ENCODE peak calls at places on chromosomes 4 and X, in five cellular contexts. T is tibial artery, L is lower leg skin, W is A549, S is cardiac fibroblast. A is an unnamed sample.

GRCh38 chrX:142201113-142201512 is 4.0 kb downstream of the MAGEC2 start:
- DNase-seq in S (no peak), L (no peak), T (no peak), W (no peak), A (no peak)

GRCh38 chr4:155170569-155170968 is 37.9 kb upstream of the NPY2R start:
- DNase-seq in T (no peak), L (no peak), S (no peak), W (no peak), A (no peak)

GRCh38 chrX:123184858-123185251 is 777 bp downstream of the GRIA3 start:
- DNase-seq in S (no peak), W (no peak), L (no peak), T (peak), A (peak)

GRCh38 chr4:37483610-37484009 is 202.6 kb downstream of the RELL1 start:
- DNase-seq in S (no peak), L (no peak), T (no peak), W (no peak), A (no peak)

GRCh38 chr4:78602334-78602733 is 50.8 kb downstream of the ANXA3 start:
- DNase-seq in T (no peak), L (no peak), S (no peak), W (no peak), A (no peak)

GRCh38 chr4:23884261-23884660 is 5.6 kb downstream of the PPARGC1A start:
- DNase-seq in L (no peak), W (no peak), T (no peak), S (no peak), A (peak)

GRCh38 chr4:33940281-33940680 is 2304.0 kb downstream of the ARAP2 start:
- DNase-seq in S (peak), L (no peak), W (no peak), T (no peak), A (peak)

GRCh38 chrX:47579537-47579936 is 2.7 kb upstream of the TIMP1 start:
- DNase-seq in S (peak), T (no peak), W (peak), L (no peak), A (peak)

GRCh38 chr4:5979981-5980380 is 38.2 kb downstream of the C4orf50 start:
- DNase-seq in L (no peak), S (no peak), W (peak), T (peak), A (peak)

GRCh38 chr4:58658701-58659100 is 1548.5 kb upstream of the IGFBP7 start:
- DNase-seq in L (no peak), S (no peak), W (no peak), T (no peak), A (no peak)

GRCh38 chrX:110003167-110004156 is 548 bp downstream of the TMEM164 start:
- DNase-seq in S (peak), L (no peak), W (peak), T (no peak), A (peak)

GRCh38 chr4:154614306-154614705 is 1.9 kb upstream of the FGG start:
- DNase-seq in L (no peak), W (no peak), T (no peak), S (no peak), A (no peak)

GRCh38 chrX:119870626-119871131 is 854 bp downstream of the RNF113A start:
- DNase-seq in T (no peak), W (no peak), L (no peak), S (peak), A (no peak)

GRCh38 chrX:39752820-39753219 is 344.9 kb downstream of the BCOR start:
- DNase-seq in L (no peak), S (peak), W (no peak), T (no peak), A (peak)

GRCh38 chr4:108116423-108117168 is 52.1 kb downstream of the LEF1 start:
- DNase-seq in T (no peak), L (no peak), W (no peak), S (no peak), A (no peak)

GRCh38 chr4:32462944-32463343 is 1742.8 kb downstream of the PCDH7 start:
- DNase-seq in W (no peak), T (no peak), L (no peak), S (peak), A (peak)

GRCh38 chrX:109709129-109709631 is 23.9 kb downstream of the ACSL4 start:
- DNase-seq in W (no peak), S (peak), L (no peak), T (no peak), A (peak)

GRCh38 chrX:140697618-140698017 is 11.9 kb upstream of the LINC00632 start:
- DNase-seq in W (no peak), T (no peak), L (no peak), S (no peak), A (no peak)

GRCh38 chr4:32658019-32658418 is 1937.8 kb downstream of the PCDH7 start:
- DNase-seq in L (no peak), W (no peak), T (no peak), S (no peak), A (no peak)

GRCh38 chrX:131747173-131747572 is 203.3 kb downstream of the OR13H1 start:
- DNase-seq in L (no peak), W (peak), S (no peak), T (no peak), A (peak)

GRCh38 chr4:120853101-120853940 is 69.2 kb downstream of the PRDM5 start:
- DNase-seq in T (no peak), W (no peak), L (no peak), S (no peak), A (peak)

GRCh38 chrX:153763989-153764755 is at the start of gene PLXNB3:
- DNase-seq in W (peak), S (peak), L (peak), T (peak), A (peak)
- H3K4me3 ChIP-seq in W (peak), S (peak), L (no peak), T (peak), A (peak)

DNA sequence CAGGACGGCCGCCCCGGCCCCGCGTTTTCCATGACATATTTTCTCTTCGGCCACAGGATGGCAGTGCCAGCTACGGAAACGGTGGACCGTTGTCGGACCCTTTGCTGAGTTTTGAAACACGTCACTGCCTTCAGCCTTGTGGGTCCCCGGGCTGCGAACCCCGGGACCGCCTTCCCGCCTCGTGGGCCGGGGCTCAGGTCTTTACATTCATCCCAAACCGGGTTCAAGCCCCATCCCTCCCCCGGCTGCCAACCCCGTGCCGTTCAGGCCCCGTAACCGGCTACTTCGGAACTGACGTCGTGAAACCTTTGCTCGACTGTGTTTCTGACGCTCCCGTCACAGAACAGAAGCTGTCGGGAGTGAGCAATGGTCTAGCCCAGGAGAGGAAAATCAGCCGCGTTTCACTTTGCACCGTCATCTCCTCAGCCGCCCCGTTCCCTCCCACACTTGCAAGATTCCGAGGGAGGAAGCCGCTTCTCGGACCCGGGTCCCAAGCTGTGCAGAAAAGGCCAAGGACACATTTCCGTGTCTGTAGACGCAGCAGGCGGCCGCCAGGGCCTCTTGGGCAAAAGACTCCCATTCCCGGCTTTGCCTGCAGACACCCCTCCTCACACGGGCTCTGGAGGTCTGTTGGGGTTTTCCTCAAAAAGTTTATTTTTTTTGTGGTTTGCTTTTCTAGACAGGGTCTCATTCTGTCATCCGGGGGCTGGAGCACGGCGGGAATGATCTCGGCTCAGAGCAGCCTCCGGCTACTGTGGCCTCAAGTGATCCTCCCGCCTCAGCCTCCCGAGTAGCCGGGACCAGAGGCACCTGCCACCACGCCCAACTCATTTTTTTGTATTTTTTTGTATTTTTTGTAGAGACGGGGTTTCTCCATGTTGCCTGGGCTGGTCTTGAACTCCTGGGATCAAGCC is 41.4 kb upstream of the PPP2R3B start:
- DNase-seq in S (no peak), T (no peak), W (peak), L (no peak), A (no peak)
- TF ChIP-seq CTCF in S (no peak), T (no peak), W (peak), L (no peak), A (peak)

GRCh38 chrX:49308604-49309269 is 5.3 kb downstream of the GAGE10 start:
- DNase-seq in L (no peak), S (peak), T (no peak), W (no peak), A (peak)
- H3K4me3 ChIP-seq in L (no peak), S (peak), T (peak), W (no peak), A (peak)

GRCh38 chr4:118954246-118954645 is 65.6 kb downstream of the SYNPO2 start:
- DNase-seq in L (no peak), W (no peak), S (peak), T (no peak), A (peak)
- TF ChIP-seq CTCF in L (no peak), W (peak), S (peak), T (no peak), A (peak)

GRCh38 chrX:31497086-31497485 is 425.2 kb upstream of the FTHL17 start:
- DNase-seq in T (no peak), S (peak), L (no peak), W (no peak), A (peak)
- H3K4me3 ChIP-seq in T (no peak), S (no peak), L (no peak), W (no peak), A (no peak)

DNA sequence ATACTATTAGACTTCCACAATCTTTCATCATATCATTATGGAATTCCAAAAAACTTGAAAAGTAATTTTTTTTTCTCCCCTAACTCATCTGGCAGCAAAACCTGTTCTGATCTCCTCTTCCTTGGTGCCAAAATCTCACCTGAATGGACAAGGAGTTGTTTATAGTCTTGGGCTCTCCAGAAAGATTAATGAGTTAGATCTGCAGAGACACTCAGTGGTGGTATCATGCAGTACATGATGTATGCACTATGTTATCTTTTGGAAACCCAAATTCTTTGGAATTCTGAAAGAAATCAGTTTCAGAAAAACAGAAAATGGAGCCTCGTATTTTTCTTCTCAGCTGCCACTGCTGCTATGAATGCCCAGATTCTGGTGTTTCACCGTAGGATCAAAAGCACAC is 11.7 kb downstream of the GPM6B start:
- DNase-seq in S (no peak), W (no peak), L (no peak), T (no peak), A (no peak)
- TF ChIP-seq CTCF in S (no peak), W (no peak), L (no peak), T (peak), A (no peak)

GRCh38 chr4:157768419-157768818 is 404.4 kb downstream of the GASK1B start:
- DNase-seq in T (no peak), W (no peak), S (no peak), L (no peak), A (no peak)
- H3K4me3 ChIP-seq in T (no peak), W (no peak), S (no peak), L (no peak), A (no peak)

DNA sequence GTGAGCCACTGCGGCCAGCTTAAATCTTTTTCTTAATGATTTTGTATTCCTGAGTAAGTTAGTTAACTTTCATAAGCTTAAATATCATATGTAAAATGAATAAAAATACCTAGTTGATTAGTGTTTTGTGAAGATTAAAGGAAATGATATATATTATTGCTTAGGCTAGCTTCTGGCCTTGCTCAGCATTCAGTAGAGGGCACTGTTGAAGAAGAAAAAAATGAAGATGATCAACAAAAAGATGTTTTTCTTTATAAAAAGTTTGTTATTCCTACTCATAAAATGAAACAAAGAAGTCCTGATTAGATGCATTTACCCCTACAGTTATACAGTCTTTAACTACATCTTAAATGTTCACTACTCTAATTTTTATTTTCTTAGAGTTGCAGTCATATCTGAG is 797.7 kb downstream of the RAPGEF2 start:
- DNase-seq in W (no peak), T (no peak), S (no peak), L (no peak), A (no peak)
- TF ChIP-seq CTCF in W (no peak), T (no peak), S (no peak), L (no peak), A (no peak)

GRCh38 chr4:114599231-114600065 is 841 bp downstream of the UGT8 start:
- DNase-seq in T (no peak), S (no peak), W (no peak), L (no peak), A (no peak)

GRCh38 chr4:114598191-114599121 is at the start of gene UGT8:
- DNase-seq in W (no peak), L (no peak), S (peak), T (no peak), A (peak)

GRCh38 chr4:114600066-114600552 is 1.5 kb downstream of the UGT8 start:
- DNase-seq in W (no peak), L (no peak), S (no peak), T (no peak), A (no peak)

GRCh38 chr4:114595207-114595606 is 3.4 kb upstream of the UGT8 start:
- DNase-seq in T (no peak), S (no peak), L (no peak), W (no peak), A (no peak)

GRCh38 chr4:114597410-114598115 is 1.0 kb upstream of the UGT8 start:
- DNase-seq in W (no peak), T (no peak), L (no peak), S (no peak), A (no peak)
- H3K4me3 ChIP-seq in W (peak), T (peak), L (no peak), S (no peak), A (no peak)

A was measured in fibroblast of mammary gland.